ENCODE peak calls at places on chromosomes 6 and 20, in ten cellular contexts. B is endothelial cell of umbilical vein, A is heart right ventricle, M is PC-9, C is HCT116, P is ascending aorta, U is prostate gland, Z is esophagus squamous epithelium, V is sigmoid colon, Y is A673. G is an unnamed sample. For H3K36me3, the result is how much of the 10 kb centered on the place peaks cover.

GRCh38 chr6:93581371-93581770 is 162.0 kb upstream of the EPHA7 start:
- DNase-seq in C (no peak), M (no peak), B (no peak), A (no peak), Z (no peak), U (no peak), V (no peak), P (no peak), Y (no peak), G (no peak)

GRCh38 chr6:168892031-168892430 is 361.6 kb downstream of the THBS2 start:
- DNase-seq in V (no peak), Y (no peak), U (no peak), P (no peak), Z (no peak), M (no peak), A (no peak), C (no peak), B (no peak), G (peak)

GRCh38 chr6:41626917-41627316 is 11.4 kb upstream of the MDFI start:
- DNase-seq in C (no peak), U (no peak), M (no peak), Y (peak), B (peak), Z (no peak), V (peak), A (no peak), P (no peak), G (no peak)

GRCh38 chr6:87250019-87250418 is 72.4 kb upstream of the SMIM8 start:
- DNase-seq in B (no peak), Y (no peak), V (no peak), P (no peak), U (no peak), A (no peak), C (no peak), Z (no peak), M (no peak), G (no peak)

GRCh38 chr6:151242420-151242841 is 2.7 kb downstream of the AKAP12 start:
- DNase-seq in C (no peak), Z (no peak), V (peak), Y (peak), B (no peak), P (no peak), M (no peak), U (no peak), A (no peak), G (no peak)

GRCh38 chr6:6612308-6612707 is 23.8 kb downstream of the LY86 start:
- DNase-seq in A (no peak), B (no peak), P (no peak), M (no peak), Z (no peak), C (no peak), U (no peak), Y (no peak), V (no peak), G (no peak)

GRCh38 chr6:100664274-100665040 is 199.7 kb upstream of the SIM1 start:
- DNase-seq in Y (peak), Z (no peak), A (no peak), C (no peak), U (no peak), V (no peak), P (no peak), B (peak), M (no peak), G (no peak)

GRCh38 chr20:63896136-63896890 is 1.4 kb downstream of the DNAJC5 start:
- DNase-seq in Y (no peak), M (no peak), B (peak), P (peak), U (no peak), V (no peak), Z (no peak), C (no peak), A (peak), G (no peak)

GRCh38 chr6:131765081-131765852 is 42.6 kb upstream of the ENPP1 start:
- DNase-seq in C (no peak), B (no peak), V (no peak), P (no peak), Z (no peak), U (no peak), M (no peak), Y (no peak), A (no peak), G (no peak)

GRCh38 chr6:11418290-11418905 is 119.2 kb upstream of the TMEM170B start:
- DNase-seq in M (no peak), V (no peak), C (no peak), B (peak), A (no peak), P (no peak), Y (no peak), U (no peak), Z (no peak), G (no peak)

GRCh38 chr6:44245912-44246662 is 814 bp upstream of the HSP90AB1 start:
- DNase-seq in P (peak), B (peak), V (peak), Y (peak), M (peak), Z (no peak), A (peak), C (peak), U (peak), G (peak)

GRCh38 chr6:129209355-129209754 is 326.4 kb downstream of the LAMA2 start:
- DNase-seq in B (no peak), M (no peak), V (no peak), Z (no peak), U (no peak), C (no peak), A (no peak), P (no peak), Y (no peak), G (no peak)

GRCh38 chr20:43825635-43826034 is 89.0 kb upstream of the TOX2 start:
- DNase-seq in U (no peak), V (peak), P (no peak), B (no peak), M (no peak), Y (no peak), C (no peak), Z (no peak), A (no peak), G (no peak)

GRCh38 chr6:13302751-13303667 is 25.3 kb downstream of the TBC1D7 start:
- DNase-seq in P (peak), B (peak), U (no peak), M (peak), Y (peak), V (peak), Z (peak), C (peak), A (peak), G (no peak)

GRCh38 chr6:2244261-2245102 is 923 bp downstream of the GMDS start:
- DNase-seq in Z (no peak), B (peak), P (no peak), A (no peak), U (peak), Y (no peak), C (no peak), M (no peak), V (no peak), G (no peak)

GRCh38 chr6:105676837-105677236 is 274.0 kb upstream of the PREP start:
- DNase-seq in C (no peak), V (no peak), U (no peak), Y (no peak), A (no peak), B (no peak), M (no peak), P (no peak), Z (no peak), G (no peak)

GRCh38 chr20:38844963-38845362 is 39.5 kb downstream of the PPP1R16B start:
- DNase-seq in U (no peak), Z (no peak), M (no peak), A (no peak), V (no peak), B (no peak), Y (no peak), C (no peak), P (no peak), G (no peak)

GRCh38 chr6:149094934-149095341 is 222.6 kb upstream of the TAB2 start:
- DNase-seq in B (no peak), M (no peak), C (no peak), U (no peak), Y (no peak), P (no peak), V (no peak), A (no peak), Z (no peak), G (no peak)

GRCh38 chr6:170433163-170434095 is 119.7 kb downstream of the PSMB1 start:
- DNase-seq in C (no peak), M (no peak), U (no peak), P (peak), A (no peak), Y (no peak), V (peak), Z (no peak), B (no peak), G (no peak)

GRCh38 chr6:107677399-107677798 is 146.7 kb downstream of the SCML4 start:
- DNase-seq in B (no peak), M (no peak), P (no peak), Y (no peak), C (no peak), V (no peak), Z (no peak), A (no peak), U (no peak), G (no peak)

GRCh38 chr20:2986466-2986865 is 57.0 kb upstream of the GNRH2 start:
- DNase-seq in B (no peak), M (no peak), Z (no peak), A (no peak), C (no peak), U (no peak), P (no peak), V (no peak), Y (peak), G (no peak)

GRCh38 chr6:160106010-160106409 is 15.6 kb upstream of the SLC22A1 start:
- DNase-seq in Z (no peak), P (no peak), M (no peak), V (no peak), C (no peak), Y (no peak), B (no peak), A (no peak), U (no peak), G (no peak)

GRCh38 chr6:160104821-160105517 is 16.6 kb upstream of the SLC22A1 start:
- DNase-seq in Y (no peak), B (no peak), U (no peak), C (no peak), A (no peak), M (no peak), P (no peak), V (no peak), Z (no peak), G (no peak)

GRCh38 chr6:160108077-160108476 is 13.5 kb upstream of the SLC22A1 start:
- DNase-seq in U (no peak), C (no peak), V (no peak), Y (no peak), B (no peak), Z (no peak), A (no peak), P (no peak), M (no peak), G (no peak)

GRCh38 chr6:160103825-160104100 is 17.9 kb upstream of the SLC22A1 start:
- DNase-seq in Z (no peak), M (no peak), Y (no peak), A (no peak), B (no peak), U (no peak), P (peak), V (no peak), C (no peak), G (no peak)

GRCh38 chr6:160106701-160107100 is 14.9 kb upstream of the SLC22A1 start:
- DNase-seq in P (no peak), V (no peak), A (no peak), U (peak), M (no peak), Z (no peak), C (no peak), Y (no peak), B (no peak), G (no peak)
- H3K36me3 ChIP-seq in P (under half), V (under half), A (under half), U (under half), M (under half), Z (under half), C (under half), Y (under half), B (under half), G (under half)

DNA sequence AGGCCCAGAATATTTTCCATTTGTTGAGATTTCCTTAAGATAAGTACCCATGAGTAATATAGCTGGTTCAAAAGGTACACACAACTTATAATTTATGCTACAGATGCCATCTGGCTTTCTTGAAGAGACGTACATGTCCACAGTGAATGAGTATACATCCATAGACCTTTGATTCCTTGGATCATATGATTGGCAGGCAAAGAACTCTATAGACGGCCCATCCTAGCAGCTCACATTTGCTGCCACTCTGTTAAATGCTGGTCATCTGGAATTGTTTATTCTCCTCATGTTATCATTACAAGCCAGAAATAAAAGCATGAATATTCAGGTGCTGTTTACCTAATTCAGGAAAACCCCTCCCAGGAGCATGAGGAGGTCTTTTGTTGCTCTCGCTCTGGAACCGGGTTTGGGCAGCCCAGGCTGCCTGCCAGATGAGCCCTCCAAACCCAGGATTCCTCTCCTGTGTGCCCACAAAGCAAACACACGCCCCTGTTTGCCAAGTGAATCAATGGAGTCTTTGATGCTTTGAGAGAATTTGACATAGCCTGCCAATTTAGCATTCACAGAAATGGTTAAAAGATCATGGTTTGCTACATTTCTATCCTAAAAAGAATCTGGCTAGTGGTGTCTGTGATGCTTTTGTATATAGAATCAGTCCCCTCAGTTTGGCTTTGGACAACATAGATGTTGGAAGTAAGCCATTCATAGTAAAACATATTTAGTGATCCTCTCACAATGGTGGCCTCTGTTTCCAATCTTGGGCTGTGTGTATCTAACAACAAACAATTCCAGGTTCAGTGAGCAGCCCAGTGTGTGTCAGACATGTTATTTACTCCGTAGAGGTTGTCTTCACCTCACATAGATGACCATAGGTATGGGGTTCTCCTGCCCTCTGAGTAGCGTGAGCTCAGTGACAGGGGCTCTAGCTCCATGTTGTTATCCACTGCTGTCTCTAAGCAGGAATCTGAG is 17.5 kb upstream of the PLCG1 start:
- DNase-seq in Z (no peak), A (no peak), U (no peak), P (no peak), V (no peak), B (no peak), M (no peak), Y (no peak), C (no peak), G (no peak)
- H3K27ac ChIP-seq in Z (no peak), A (no peak), U (no peak), P (no peak), V (no peak), B (no peak), M (no peak), Y (no peak), C (no peak), G (no peak)

DNA sequence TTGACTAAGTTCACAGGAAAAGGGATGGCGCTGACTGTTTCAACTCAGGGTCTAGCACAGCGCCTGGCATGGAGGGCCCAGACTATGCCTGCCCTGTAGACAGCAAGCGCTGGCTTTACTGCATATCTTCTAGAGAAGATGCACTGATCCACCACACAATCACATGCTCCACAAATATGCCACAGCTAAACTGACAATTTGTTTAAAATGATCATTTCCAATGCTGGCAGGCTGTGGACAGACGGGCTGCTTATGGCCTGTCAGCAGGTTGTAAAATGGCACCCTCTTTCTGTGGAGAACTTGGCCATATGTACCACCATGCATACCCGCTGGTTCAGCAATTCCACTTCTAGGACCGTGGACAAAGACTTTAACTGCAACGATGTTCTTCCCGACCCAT is 40.9 kb downstream of the STAU1 start:
- DNase-seq in U (no peak), M (no peak), A (no peak), V (no peak), P (no peak), C (no peak), Y (no peak), B (no peak), Z (no peak), G (no peak)
- H3K36me3 ChIP-seq in U (under half), M (half or more), A (under half), V (under half), P (under half), C (under half), Y (under half), B (under half), Z (under half), G (under half)

DNA sequence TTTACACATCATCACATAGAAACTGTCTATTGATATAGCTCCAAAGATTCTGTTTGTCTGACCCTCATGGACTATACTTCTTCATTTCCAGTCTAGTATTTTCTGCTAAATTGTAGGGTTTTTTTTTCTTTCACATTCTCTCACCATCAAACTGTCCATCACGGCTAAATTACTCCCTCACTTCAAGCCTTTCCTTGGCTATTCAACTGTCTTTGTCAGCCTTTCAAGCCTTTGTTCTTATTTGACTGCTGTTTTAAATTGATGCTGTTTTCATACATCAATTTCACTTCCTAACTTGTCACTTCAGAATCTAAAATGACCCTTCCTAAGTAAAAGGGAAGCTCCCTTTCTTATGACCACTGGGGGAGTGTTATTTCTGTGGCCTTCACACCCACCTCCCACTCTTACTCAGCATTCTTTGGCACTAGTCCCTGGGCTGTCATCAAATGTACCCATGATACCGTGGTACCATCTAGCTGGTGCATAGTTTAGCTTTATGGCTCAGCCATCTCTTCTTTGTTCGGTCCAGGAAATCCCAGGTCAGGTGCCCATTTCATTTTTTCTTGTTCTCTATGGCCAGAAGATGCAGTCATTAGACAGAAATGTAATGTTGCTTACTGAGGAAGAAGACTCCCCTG is 8.6 kb downstream of the GJA1 start:
- DNase-seq in P (no peak), Z (no peak), V (no peak), C (no peak), A (no peak), B (peak), U (no peak), M (no peak), Y (no peak), G (no peak)
- H3K27ac ChIP-seq in P (peak), Z (no peak), V (no peak), C (no peak), A (peak), B (peak), U (no peak), M (no peak), Y (no peak), G (no peak)

GRCh38 chr20:35650632-35651031 is 14.1 kb downstream of the CPNE1 start:
- DNase-seq in V (no peak), A (no peak), B (no peak), P (no peak), U (no peak), Y (no peak), C (no peak), Z (no peak), M (no peak), G (no peak)
- H3K36me3 ChIP-seq in V (under half), A (under half), B (under half), P (under half), U (under half), Y (half or more), C (under half), Z (under half), M (under half), G (under half)